ENCODE peak calls at places on chromosome 1, in eight cellular contexts. E is RWPE1, B is HFF-Myc, C is AG04450, T is nephron progenitor cell, S is A549, M is hepatocyte, W is adrenal gland. I is an unnamed sample.

GRCh38 chr1:76066390-76066789 is 8.2 kb upstream of the ST6GALNAC3 start:
- DNase-seq in E (no peak), B (no peak), C (no peak), T (no peak), S (no peak), M (no peak), W (no peak), I (no peak)

GRCh38 chr1:150212070-150212469 is 23.8 kb downstream of the ANP32E start:
- DNase-seq in E (no peak), B (no peak), C (no peak), T (no peak), S (no peak), M (no peak), W (no peak), I (no peak)

GRCh38 chr1:16081636-16082035 is 8.2 kb upstream of the FAM131C start:
- DNase-seq in E (no peak), B (no peak), C (no peak), T (no peak), S (no peak), M (no peak), W (no peak), I (no peak)

GRCh38 chr1:1842360-1843146 is 48.3 kb downstream of the GNB1 start:
- DNase-seq in E (no peak), B (no peak), C (no peak), T (no peak), S (no peak), M (no peak), W (peak; percentile 55), I (no peak)

GRCh38 chr1:161706483-161707347 is at the start of gene FCRLA:
- DNase-seq in E (peak; percentile 53), B (peak; percentile 72), C (peak; percentile 70), T (no peak), S (peak; percentile 16), M (peak; percentile 34), W (no peak), I (no peak)

GRCh38 chr1:35470964-35471613 is 86.1 kb downstream of the KIAA0319L start:
- DNase-seq in E (no peak), B (no peak), C (no peak), T (no peak), S (no peak), M (no peak), W (no peak), I (no peak)

GRCh38 chr1:239833709-239834108 is 258.0 kb upstream of the FMN2 start:
- DNase-seq in E (no peak), B (no peak), C (no peak), T (no peak), S (no peak), M (no peak), W (no peak), I (no peak)

GRCh38 chr1:68358439-68358838 is 91.3 kb downstream of the RPE65 start:
- DNase-seq in E (no peak), B (no peak), C (no peak), T (no peak), S (no peak), M (no peak), W (no peak), I (no peak)

GRCh38 chr1:30743584-30744059 is 14.0 kb downstream of the LAPTM5 start:
- DNase-seq in E (peak; percentile 68), B (peak; percentile 42), C (no peak), T (no peak), S (no peak), M (no peak), W (no peak), I (peak; percentile 85)

GRCh38 chr1:204069887-204070286 is 3.0 kb upstream of the SOX13 start:
- DNase-seq in E (no peak), B (no peak), C (no peak), T (no peak), S (no peak), M (no peak), W (no peak), I (no peak)

GRCh38 chr1:162407539-162407938 is 4.4 kb downstream of the SH2D1B start:
- DNase-seq in E (no peak), B (no peak), C (no peak), T (no peak), S (no peak), M (no peak), W (no peak), I (no peak)

GRCh38 chr1:234656981-234657651 is 47.1 kb upstream of the IRF2BP2 start:
- DNase-seq in E (peak; percentile 98), B (peak; percentile 89), C (peak; percentile 75), T (no peak), S (peak; percentile 83), M (no peak), W (no peak), I (peak; percentile 37)

GRCh38 chr1:30410153-30410851 is 313.1 kb downstream of the MATN1 start:
- DNase-seq in E (no peak), B (no peak), C (no peak), T (no peak), S (no peak), M (no peak), W (peak; percentile 11), I (no peak)

GRCh38 chr1:17498214-17498613 is 41.3 kb upstream of the ARHGEF10L start:
- DNase-seq in E (no peak), B (no peak), C (no peak), T (no peak), S (no peak), M (peak; percentile 33), W (no peak), I (no peak)

GRCh38 chr1:21355956-21356355 is 65.7 kb upstream of the ECE1 start:
- DNase-seq in E (no peak), B (no peak), C (no peak), T (no peak), S (no peak), M (no peak), W (no peak), I (peak; percentile 56)

GRCh38 chr1:52632732-52633290 is at the start of gene SHISAL2A:
- DNase-seq in E (peak; percentile 25), B (no peak), C (no peak), T (peak; percentile 65), S (no peak), M (peak; percentile 66), W (peak; percentile 58), I (peak; percentile 67)

GRCh38 chr1:147076442-147076841 is 95.8 kb downstream of the PRKAB2 start:
- DNase-seq in E (no peak), B (no peak), C (no peak), T (no peak), S (no peak), M (no peak), W (no peak), I (no peak)

GRCh38 chr1:180928272-180929230 is 15.9 kb downstream of the KIAA1614 start:
- DNase-seq in E (no peak), B (no peak), C (no peak), T (no peak), S (no peak), M (no peak), W (no peak), I (no peak)

GRCh38 chr1:193694741-193695140 is 508.3 kb upstream of the B3GALT2 start:
- DNase-seq in E (no peak), B (no peak), C (no peak), T (no peak), S (no peak), M (no peak), W (no peak), I (no peak)

GRCh38 chr1:32100359-32100758 is 7.5 kb upstream of the KPNA6 start:
- DNase-seq in E (no peak), B (no peak), C (no peak), T (no peak), S (no peak), M (no peak), W (no peak), I (no peak)

GRCh38 chr1:93723101-93723500 is 41.5 kb upstream of the BCAR3 start:
- DNase-seq in E (no peak), B (no peak), C (no peak), T (peak; percentile 25), S (peak; percentile 38), M (no peak), W (no peak), I (no peak)

GRCh38 chr1:205370780-205371179 is 14.1 kb upstream of the KLHDC8A start:
- DNase-seq in E (no peak), B (no peak), C (no peak), T (no peak), S (no peak), M (no peak), W (no peak), I (no peak)

GRCh38 chr1:156119503-156120209 is 5.1 kb downstream of the LMNA start:
- DNase-seq in E (peak; percentile 80), B (no peak), C (no peak), T (no peak), S (no peak), M (peak; percentile 75), W (peak; percentile 87), I (no peak)

GRCh38 chr1:183106746-183107145 is 79.3 kb upstream of the LAMC2 start:
- DNase-seq in E (no peak), B (no peak), C (peak; percentile 29), T (no peak), S (no peak), M (no peak), W (no peak), I (no peak)

GRCh38 chr1:212651521-212651920 is 43.0 kb downstream of the ATF3 start:
- DNase-seq in E (no peak), B (no peak), C (no peak), T (no peak), S (no peak), M (no peak), W (no peak), I (no peak)

GRCh38 chr1:40391688-40392145 is 18.2 kb downstream of the SMAP2 start:
- DNase-seq in E (no peak), B (no peak), C (no peak), T (no peak), S (no peak), M (no peak), W (no peak), I (no peak)

GRCh38 chr1:66712819-66713218 is 39.4 kb upstream of the DYNLT5 start:
- DNase-seq in E (no peak), B (no peak), C (no peak), T (no peak), S (no peak), M (no peak), W (no peak), I (no peak)

GRCh38 chr1:66711420-66711819 is 40.8 kb upstream of the DYNLT5 start:
- DNase-seq in E (no peak), B (peak; percentile 5), C (no peak), T (no peak), S (peak; percentile 3), M (no peak), W (no peak), I (no peak)
- TF ChIP-seq CTCF in E (no peak), B (peak; percentile 19), C (no peak), T (no peak), S (peak; percentile 7), M (peak; percentile 44), W (no peak), I (no peak)

GRCh38 chr1:157963713-157964112 is 29.7 kb upstream of the KIRREL1 start:
- DNase-seq in E (peak; percentile 71), B (no peak), C (peak; percentile 51), T (peak; percentile 85), S (peak; percentile 61), M (peak; percentile 85), W (peak; percentile 82), I (peak; percentile 66)
- TF ChIP-seq CTCF in E (peak; percentile 89), B (peak; percentile 90), C (peak; percentile 92), T (peak; percentile 96), S (peak; percentile 96), M (peak; percentile 100), W (peak; percentile 94), I (peak; percentile 83)

GRCh38 chr1:7287013-7287412 is 484.1 kb upstream of the VAMP3 start:
- DNase-seq in E (no peak), B (no peak), C (no peak), T (no peak), S (no peak), M (no peak), W (peak; percentile 34), I (no peak)
- TF ChIP-seq CTCF in E (no peak), B (no peak), C (no peak), T (no peak), S (no peak), M (no peak), W (no peak), I (no peak)

GRCh38 chr1:38502772-38503171 is 356.8 kb downstream of the RRAGC start:
- DNase-seq in E (no peak), B (no peak), C (no peak), T (peak; percentile 22), S (no peak), M (no peak), W (no peak), I (no peak)
- TF ChIP-seq CTCF in E (no peak), B (no peak), C (no peak), T (peak; percentile 20), S (no peak), M (no peak), W (no peak), I (no peak)